ENCODE peak calls at places on chromosomes 2 and 18, in nine cellular contexts. One of them, this sample, is unnamed. For H3K4me1, the result is how much of the 10 kb centered on the place peaks cover.

GRCh38 chr2:212892193-212892592 is 259.2 kb downstream of the IKZF2 start:
- DNase-seq in psoas muscle: no peak
- DNase-seq in heart left ventricle: no peak
- DNase-seq in right cardiac atrium: no peak
- DNase-seq in lower lobe of right lung: no peak
- DNase-seq in stomach: no peak
- DNase-seq in CD8-positive, alpha-beta T cell: no peak
- DNase-seq in endothelial cell of umbilical vein: peak
- DNase-seq in Peyer's patch: no peak
- DNase-seq in this sample: no peak

GRCh38 chr2:240133401-240133800 is 2.7 kb downstream of the COPS9 start:
- DNase-seq in endothelial cell of umbilical vein: no peak
- DNase-seq in right cardiac atrium: no peak
- DNase-seq in psoas muscle: no peak
- DNase-seq in stomach: no peak
- DNase-seq in Peyer's patch: no peak
- DNase-seq in heart left ventricle: no peak
- DNase-seq in CD8-positive, alpha-beta T cell: no peak
- DNase-seq in lower lobe of right lung: peak
- DNase-seq in this sample: no peak

GRCh38 chr2:212032032-212032431 is 506.6 kb downstream of the ERBB4 start:
- DNase-seq in Peyer's patch: no peak
- DNase-seq in psoas muscle: no peak
- DNase-seq in right cardiac atrium: no peak
- DNase-seq in stomach: no peak
- DNase-seq in lower lobe of right lung: no peak
- DNase-seq in heart left ventricle: no peak
- DNase-seq in CD8-positive, alpha-beta T cell: no peak
- DNase-seq in endothelial cell of umbilical vein: peak
- DNase-seq in this sample: no peak

GRCh38 chr2:97734061-97734912 is 20.9 kb downstream of the ZAP70 start:
- DNase-seq in endothelial cell of umbilical vein: no peak
- DNase-seq in psoas muscle: no peak
- DNase-seq in stomach: no peak
- DNase-seq in heart left ventricle: no peak
- DNase-seq in CD8-positive, alpha-beta T cell: no peak
- DNase-seq in right cardiac atrium: no peak
- DNase-seq in Peyer's patch: peak
- DNase-seq in lower lobe of right lung: no peak
- DNase-seq in this sample: no peak

GRCh38 chr2:71122917-71123316 is 7.1 kb downstream of the MCEE start:
- DNase-seq in lower lobe of right lung: no peak
- DNase-seq in heart left ventricle: no peak
- DNase-seq in Peyer's patch: no peak
- DNase-seq in psoas muscle: no peak
- DNase-seq in right cardiac atrium: no peak
- DNase-seq in endothelial cell of umbilical vein: no peak
- DNase-seq in CD8-positive, alpha-beta T cell: no peak
- DNase-seq in stomach: no peak
- DNase-seq in this sample: no peak

GRCh38 chr18:73110307-73110706 is 242.5 kb upstream of the NETO1 start:
- DNase-seq in right cardiac atrium: no peak
- DNase-seq in CD8-positive, alpha-beta T cell: no peak
- DNase-seq in psoas muscle: no peak
- DNase-seq in stomach: no peak
- DNase-seq in Peyer's patch: no peak
- DNase-seq in lower lobe of right lung: no peak
- DNase-seq in endothelial cell of umbilical vein: no peak
- DNase-seq in heart left ventricle: no peak
- DNase-seq in this sample: no peak

GRCh38 chr2:20668871-20669475 is 2.0 kb downstream of the GDF7 start:
- DNase-seq in CD8-positive, alpha-beta T cell: no peak
- DNase-seq in heart left ventricle: no peak
- DNase-seq in Peyer's patch: no peak
- DNase-seq in right cardiac atrium: no peak
- DNase-seq in psoas muscle: no peak
- DNase-seq in lower lobe of right lung: no peak
- DNase-seq in stomach: no peak
- DNase-seq in endothelial cell of umbilical vein: no peak
- DNase-seq in this sample: no peak

GRCh38 chr18:57959278-57959677 is 84.7 kb upstream of the NEDD4L start:
- DNase-seq in heart left ventricle: no peak
- DNase-seq in stomach: peak
- DNase-seq in CD8-positive, alpha-beta T cell: no peak
- DNase-seq in right cardiac atrium: no peak
- DNase-seq in endothelial cell of umbilical vein: peak
- DNase-seq in psoas muscle: no peak
- DNase-seq in lower lobe of right lung: peak
- DNase-seq in Peyer's patch: no peak
- DNase-seq in this sample: no peak

GRCh38 chr2:26685943-26686839 is 6.3 kb upstream of the KCNK3 start:
- DNase-seq in CD8-positive, alpha-beta T cell: no peak
- DNase-seq in endothelial cell of umbilical vein: no peak
- DNase-seq in lower lobe of right lung: no peak
- DNase-seq in psoas muscle: no peak
- DNase-seq in heart left ventricle: no peak
- DNase-seq in Peyer's patch: no peak
- DNase-seq in stomach: no peak
- DNase-seq in right cardiac atrium: no peak
- DNase-seq in this sample: no peak

GRCh38 chr2:66866331-66867037 is 431.6 kb downstream of the MEIS1 start:
- DNase-seq in heart left ventricle: no peak
- DNase-seq in lower lobe of right lung: no peak
- DNase-seq in Peyer's patch: no peak
- DNase-seq in right cardiac atrium: no peak
- DNase-seq in CD8-positive, alpha-beta T cell: no peak
- DNase-seq in psoas muscle: no peak
- DNase-seq in stomach: no peak
- DNase-seq in endothelial cell of umbilical vein: no peak
- DNase-seq in this sample: no peak

GRCh38 chr2:138035597-138036217 is 71.4 kb downstream of the HNMT start:
- DNase-seq in Peyer's patch: no peak
- DNase-seq in CD8-positive, alpha-beta T cell: no peak
- DNase-seq in heart left ventricle: no peak
- DNase-seq in psoas muscle: no peak
- DNase-seq in right cardiac atrium: no peak
- DNase-seq in stomach: no peak
- DNase-seq in endothelial cell of umbilical vein: no peak
- DNase-seq in lower lobe of right lung: no peak
- DNase-seq in this sample: no peak

GRCh38 chr18:51897884-51898283 is 442.1 kb upstream of the DCC start:
- DNase-seq in psoas muscle: no peak
- DNase-seq in heart left ventricle: no peak
- DNase-seq in CD8-positive, alpha-beta T cell: no peak
- DNase-seq in lower lobe of right lung: no peak
- DNase-seq in right cardiac atrium: no peak
- DNase-seq in endothelial cell of umbilical vein: no peak
- DNase-seq in stomach: no peak
- DNase-seq in Peyer's patch: no peak
- DNase-seq in this sample: no peak

GRCh38 chr2:231299267-231299666 is 96.2 kb upstream of the B3GNT7 start:
- DNase-seq in stomach: no peak
- DNase-seq in lower lobe of right lung: no peak
- DNase-seq in Peyer's patch: no peak
- DNase-seq in heart left ventricle: no peak
- DNase-seq in right cardiac atrium: no peak
- DNase-seq in endothelial cell of umbilical vein: no peak
- DNase-seq in psoas muscle: no peak
- DNase-seq in CD8-positive, alpha-beta T cell: no peak
- DNase-seq in this sample: no peak
- H3K4me1 ChIP-seq in stomach: under half
- H3K4me1 ChIP-seq in lower lobe of right lung: half or more
- H3K4me1 ChIP-seq in Peyer's patch: under half
- H3K4me1 ChIP-seq in heart left ventricle: under half
- H3K4me1 ChIP-seq in right cardiac atrium: under half
- H3K4me1 ChIP-seq in endothelial cell of umbilical vein: under half
- H3K4me1 ChIP-seq in psoas muscle: under half
- H3K4me1 ChIP-seq in CD8-positive, alpha-beta T cell: under half
- H3K4me1 ChIP-seq in this sample: under half

GRCh38 chr18:2981212-2981728 is 31.7 kb downstream of the LPIN2 start:
- DNase-seq in endothelial cell of umbilical vein: peak
- DNase-seq in Peyer's patch: no peak
- DNase-seq in heart left ventricle: no peak
- DNase-seq in right cardiac atrium: no peak
- DNase-seq in stomach: no peak
- DNase-seq in psoas muscle: no peak
- DNase-seq in CD8-positive, alpha-beta T cell: no peak
- DNase-seq in lower lobe of right lung: no peak
- DNase-seq in this sample: no peak

GRCh38 chr18:2983296-2983695 is 29.6 kb downstream of the LPIN2 start:
- DNase-seq in endothelial cell of umbilical vein: no peak
- DNase-seq in stomach: no peak
- DNase-seq in heart left ventricle: no peak
- DNase-seq in Peyer's patch: no peak
- DNase-seq in right cardiac atrium: no peak
- DNase-seq in psoas muscle: no peak
- DNase-seq in CD8-positive, alpha-beta T cell: no peak
- DNase-seq in lower lobe of right lung: no peak
- DNase-seq in this sample: no peak

GRCh38 chr18:2984703-2985261 is 28.2 kb downstream of the LPIN2 start:
- DNase-seq in right cardiac atrium: no peak
- DNase-seq in Peyer's patch: peak
- DNase-seq in stomach: peak
- DNase-seq in psoas muscle: no peak
- DNase-seq in endothelial cell of umbilical vein: peak
- DNase-seq in CD8-positive, alpha-beta T cell: no peak
- DNase-seq in lower lobe of right lung: no peak
- DNase-seq in heart left ventricle: no peak
- DNase-seq in this sample: no peak

GRCh38 chr18:2980607-2980923 is 32.4 kb downstream of the LPIN2 start:
- DNase-seq in endothelial cell of umbilical vein: no peak
- DNase-seq in heart left ventricle: no peak
- DNase-seq in stomach: no peak
- DNase-seq in psoas muscle: no peak
- DNase-seq in lower lobe of right lung: no peak
- DNase-seq in CD8-positive, alpha-beta T cell: no peak
- DNase-seq in Peyer's patch: no peak
- DNase-seq in right cardiac atrium: no peak
- DNase-seq in this sample: no peak

DNA sequence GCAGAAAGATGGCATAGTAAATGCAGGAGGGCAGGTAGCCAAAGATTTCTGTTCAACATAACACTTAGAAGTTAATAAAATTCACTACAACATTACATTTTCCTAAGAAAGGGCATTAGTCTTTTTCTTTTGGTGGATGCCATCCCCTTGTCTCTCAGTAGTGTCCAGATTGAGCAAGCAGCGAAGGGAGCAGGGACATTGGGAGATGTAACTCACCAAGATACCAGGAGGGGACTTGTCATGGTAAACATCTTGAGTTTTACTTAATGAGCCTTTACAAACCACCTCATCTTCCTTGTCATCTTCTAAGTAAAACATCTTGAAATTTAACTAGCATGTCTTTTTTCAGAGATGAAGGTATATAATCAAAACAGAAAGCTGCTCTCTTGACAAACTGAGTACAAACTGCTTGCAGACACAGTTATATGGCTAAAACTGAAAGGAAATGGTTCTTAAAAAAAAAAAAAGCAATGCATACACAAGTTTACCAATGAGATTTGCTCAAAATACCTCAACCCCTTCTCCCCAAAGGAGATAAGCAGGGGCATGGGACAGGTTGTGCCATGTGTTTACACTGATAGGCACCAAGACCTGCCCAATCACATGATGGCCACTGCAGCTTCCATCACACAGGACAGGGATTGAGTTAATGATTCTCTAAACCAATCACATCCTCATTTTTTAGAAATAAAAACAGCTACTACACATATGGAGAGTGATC is 30.3 kb downstream of the LPIN2 start:
- DNase-seq in right cardiac atrium: no peak
- DNase-seq in heart left ventricle: no peak
- DNase-seq in psoas muscle: no peak
- DNase-seq in endothelial cell of umbilical vein: peak
- DNase-seq in lower lobe of right lung: no peak
- DNase-seq in CD8-positive, alpha-beta T cell: no peak
- DNase-seq in stomach: no peak
- DNase-seq in Peyer's patch: no peak
- DNase-seq in this sample: no peak
- H3K4me1 ChIP-seq in right cardiac atrium: under half
- H3K4me1 ChIP-seq in heart left ventricle: half or more
- H3K4me1 ChIP-seq in psoas muscle: under half
- H3K4me1 ChIP-seq in endothelial cell of umbilical vein: half or more
- H3K4me1 ChIP-seq in lower lobe of right lung: half or more
- H3K4me1 ChIP-seq in CD8-positive, alpha-beta T cell: half or more
- H3K4me1 ChIP-seq in stomach: half or more
- H3K4me1 ChIP-seq in Peyer's patch: under half
- H3K4me1 ChIP-seq in this sample: half or more

GRCh38 chr2:60483400-60483799 is 70.1 kb downstream of the BCL11A start:
- DNase-seq in endothelial cell of umbilical vein: no peak
- DNase-seq in heart left ventricle: no peak
- DNase-seq in lower lobe of right lung: no peak
- DNase-seq in stomach: no peak
- DNase-seq in psoas muscle: no peak
- DNase-seq in right cardiac atrium: no peak
- DNase-seq in Peyer's patch: no peak
- DNase-seq in CD8-positive, alpha-beta T cell: no peak
- DNase-seq in this sample: no peak

GRCh38 chr2:60481257-60481656 is 72.2 kb downstream of the BCL11A start:
- DNase-seq in psoas muscle: no peak
- DNase-seq in lower lobe of right lung: no peak
- DNase-seq in right cardiac atrium: no peak
- DNase-seq in endothelial cell of umbilical vein: no peak
- DNase-seq in stomach: no peak
- DNase-seq in CD8-positive, alpha-beta T cell: no peak
- DNase-seq in Peyer's patch: no peak
- DNase-seq in heart left ventricle: no peak
- DNase-seq in this sample: no peak

GRCh38 chr2:60479226-60480088 is 74.0 kb downstream of the BCL11A start:
- DNase-seq in Peyer's patch: no peak
- DNase-seq in endothelial cell of umbilical vein: no peak
- DNase-seq in CD8-positive, alpha-beta T cell: no peak
- DNase-seq in lower lobe of right lung: no peak
- DNase-seq in heart left ventricle: no peak
- DNase-seq in stomach: no peak
- DNase-seq in right cardiac atrium: no peak
- DNase-seq in psoas muscle: no peak
- DNase-seq in this sample: no peak

GRCh38 chr2:60478660-60479059 is 74.8 kb downstream of the BCL11A start:
- DNase-seq in stomach: no peak
- DNase-seq in endothelial cell of umbilical vein: no peak
- DNase-seq in right cardiac atrium: no peak
- DNase-seq in Peyer's patch: no peak
- DNase-seq in heart left ventricle: no peak
- DNase-seq in lower lobe of right lung: no peak
- DNase-seq in CD8-positive, alpha-beta T cell: no peak
- DNase-seq in psoas muscle: no peak
- DNase-seq in this sample: no peak

GRCh38 chr2:60480089-60480773 is 73.2 kb downstream of the BCL11A start:
- DNase-seq in stomach: peak
- DNase-seq in right cardiac atrium: no peak
- DNase-seq in CD8-positive, alpha-beta T cell: no peak
- DNase-seq in heart left ventricle: no peak
- DNase-seq in lower lobe of right lung: no peak
- DNase-seq in psoas muscle: no peak
- DNase-seq in endothelial cell of umbilical vein: no peak
- DNase-seq in Peyer's patch: no peak
- DNase-seq in this sample: no peak
- H3K4me1 ChIP-seq in stomach: under half
- H3K4me1 ChIP-seq in right cardiac atrium: under half
- H3K4me1 ChIP-seq in CD8-positive, alpha-beta T cell: under half
- H3K4me1 ChIP-seq in heart left ventricle: under half
- H3K4me1 ChIP-seq in lower lobe of right lung: under half
- H3K4me1 ChIP-seq in psoas muscle: under half
- H3K4me1 ChIP-seq in endothelial cell of umbilical vein: under half
- H3K4me1 ChIP-seq in Peyer's patch: under half
- H3K4me1 ChIP-seq in this sample: under half

GRCh38 chr18:55328301-55328700 is 259.7 kb downstream of the TCF4 start:
- DNase-seq in CD8-positive, alpha-beta T cell: no peak
- DNase-seq in Peyer's patch: no peak
- DNase-seq in endothelial cell of umbilical vein: peak
- DNase-seq in lower lobe of right lung: no peak
- DNase-seq in psoas muscle: no peak
- DNase-seq in stomach: no peak
- DNase-seq in right cardiac atrium: no peak
- DNase-seq in heart left ventricle: peak
- DNase-seq in this sample: no peak
- H3K4me1 ChIP-seq in CD8-positive, alpha-beta T cell: under half
- H3K4me1 ChIP-seq in Peyer's patch: under half
- H3K4me1 ChIP-seq in endothelial cell of umbilical vein: half or more
- H3K4me1 ChIP-seq in lower lobe of right lung: under half
- H3K4me1 ChIP-seq in psoas muscle: under half
- H3K4me1 ChIP-seq in stomach: under half
- H3K4me1 ChIP-seq in right cardiac atrium: under half
- H3K4me1 ChIP-seq in heart left ventricle: half or more
- H3K4me1 ChIP-seq in this sample: under half